ENCODE peak calls at places on chromosomes 11 and 22, in eight cellular contexts. G, V, L, N, W, Z, B and T are unnamed samples.

GRCh38 chr11:12150831-12151382 is 40.5 kb downstream of the MICAL2 start:
- DNase-seq in L (no peak), V (no peak), W (no peak), N (no peak), Z (peak), B (no peak), G (no peak), T (peak)

GRCh38 chr22:49104434-49104833 is 723.2 kb downstream of the BRD1 start:
- DNase-seq in B (no peak), W (no peak), L (no peak), Z (no peak), G (no peak), V (no peak), N (no peak), T (no peak)

GRCh38 chr22:25172153-25172552 is 27.5 kb upstream of the CRYBB3 start:
- DNase-seq in N (no peak), G (no peak), V (no peak), Z (peak), B (no peak), L (no peak), W (no peak), T (no peak)

GRCh38 chr11:57269580-57270021 is 32.6 kb upstream of the APLNR start:
- DNase-seq in W (no peak), Z (no peak), G (no peak), B (no peak), N (no peak), L (no peak), V (no peak), T (no peak)

GRCh38 chr22:43733138-43733537 is 79.0 kb downstream of the EFCAB6 start:
- DNase-seq in G (no peak), W (no peak), B (no peak), V (no peak), N (no peak), L (no peak), Z (peak), T (no peak)

GRCh38 chr11:124682443-124682842 is 8.7 kb downstream of the SPA17 start:
- DNase-seq in V (no peak), B (no peak), Z (no peak), L (no peak), G (no peak), W (no peak), N (no peak), T (no peak)

GRCh38 chr11:80860632-80861031 is 1419.8 kb upstream of the TENM4 start:
- DNase-seq in Z (peak), N (no peak), W (no peak), V (no peak), L (peak), B (no peak), G (no peak), T (no peak)

GRCh38 chr11:124920870-124921609 is 2.0 kb downstream of the HEPN1 start:
- DNase-seq in B (peak), Z (no peak), L (peak), G (no peak), N (peak), W (peak), V (peak), T (no peak)

GRCh38 chr11:33055361-33055760 is 16.0 kb downstream of the TCP11L1 start:
- DNase-seq in G (no peak), B (no peak), N (no peak), Z (no peak), L (no peak), W (no peak), V (no peak), T (no peak)

GRCh38 chr11:31487848-31488247 is 21.6 kb downstream of the IMMP1L start:
- DNase-seq in V (no peak), N (no peak), G (no peak), W (peak), Z (peak), L (peak), B (peak), T (no peak)

GRCh38 chr11:104104664-104105063 is 59.3 kb downstream of the PDGFD start:
- DNase-seq in G (no peak), W (no peak), V (no peak), L (no peak), N (no peak), Z (no peak), B (no peak), T (no peak)

GRCh38 chr11:73308963-73309960 is 1.2 kb downstream of the ARHGEF17 start:
- DNase-seq in W (peak), G (peak), Z (no peak), L (peak), V (peak), B (peak), N (peak), T (no peak)

GRCh38 chr11:115325523-115325922 is 178.7 kb downstream of the CADM1 start:
- DNase-seq in L (no peak), V (no peak), W (no peak), N (no peak), G (no peak), B (no peak), Z (no peak), T (no peak)

GRCh38 chr11:120511804-120512726 is 517 bp downstream of the GRIK4 start:
- DNase-seq in V (no peak), L (no peak), G (no peak), N (no peak), B (peak), W (no peak), Z (no peak), T (no peak)

GRCh38 chr11:78338138-78338537 is 79.5 kb downstream of the GAB2 start:
- DNase-seq in Z (no peak), B (no peak), W (no peak), V (no peak), N (no peak), G (peak), L (no peak), T (no peak)

GRCh38 chr11:129950319-129951034 is 52.2 kb downstream of the PRDM10 start:
- DNase-seq in Z (no peak), W (no peak), B (peak), L (no peak), N (no peak), G (peak), V (peak), T (no peak)

GRCh38 chr11:27328602-27329001 is 34.4 kb downstream of the CCDC34 start:
- DNase-seq in V (no peak), G (no peak), W (no peak), N (no peak), B (no peak), Z (no peak), L (no peak), T (no peak)

GRCh38 chr11:84089072-84090057 is 803.2 kb upstream of the CCDC90B start:
- DNase-seq in L (no peak), V (no peak), N (no peak), G (no peak), B (no peak), W (peak), Z (no peak), T (no peak)

GRCh38 chr11:76120513-76121081 is 85.7 kb downstream of the WNT11 start:
- DNase-seq in W (no peak), Z (no peak), G (no peak), B (peak), V (no peak), L (peak), N (no peak), T (no peak)

GRCh38 chr22:24536089-24536488 is 18.8 kb downstream of the GUCD1 start:
- DNase-seq in Z (no peak), G (no peak), V (no peak), W (no peak), N (no peak), L (no peak), B (no peak), T (no peak)

GRCh38 chr22:42644422-42645340 is 4.3 kb upstream of the ATP5MGL start:
- DNase-seq in V (peak), L (no peak), B (no peak), G (no peak), W (no peak), N (no peak), Z (no peak), T (no peak)

GRCh38 chr11:111310088-111310487 is 11.7 kb downstream of the POU2AF3 start:
- DNase-seq in G (no peak), N (no peak), B (no peak), V (no peak), Z (peak), L (no peak), W (no peak), T (no peak)

GRCh38 chr11:87339416-87339815 is 301.7 kb downstream of the TMEM135 start:
- DNase-seq in N (no peak), W (no peak), Z (no peak), G (no peak), B (no peak), L (no peak), V (no peak), T (no peak)

GRCh38 chr11:110356769-110357671 is 60.6 kb upstream of the RDX start:
- DNase-seq in L (peak), V (no peak), W (no peak), Z (peak), N (no peak), B (no peak), G (no peak), T (no peak)

GRCh38 chr11:45234306-45235006 is 51.7 kb downstream of the SYT13 start:
- DNase-seq in N (no peak), G (no peak), B (no peak), V (no peak), Z (no peak), L (no peak), W (no peak), T (no peak)

GRCh38 chr22:36330655-36331305 is 57.0 kb downstream of the MYH9 start:
- DNase-seq in G (peak), B (no peak), L (peak), N (no peak), Z (peak), W (no peak), V (peak), T (no peak)

GRCh38 chr22:36330127-36330526 is 57.6 kb downstream of the MYH9 start:
- DNase-seq in G (no peak), B (no peak), W (no peak), Z (no peak), L (no peak), V (no peak), N (no peak), T (no peak)

GRCh38 chr22:36332623-36333331 is 55.0 kb downstream of the MYH9 start:
- DNase-seq in W (peak), N (peak), G (peak), L (peak), Z (peak), B (no peak), V (peak), T (no peak)

GRCh38 chr22:36331912-36332622 is 55.7 kb downstream of the MYH9 start:
- DNase-seq in N (no peak), L (no peak), B (no peak), Z (peak), V (peak), W (no peak), G (peak), T (no peak)

DNA sequence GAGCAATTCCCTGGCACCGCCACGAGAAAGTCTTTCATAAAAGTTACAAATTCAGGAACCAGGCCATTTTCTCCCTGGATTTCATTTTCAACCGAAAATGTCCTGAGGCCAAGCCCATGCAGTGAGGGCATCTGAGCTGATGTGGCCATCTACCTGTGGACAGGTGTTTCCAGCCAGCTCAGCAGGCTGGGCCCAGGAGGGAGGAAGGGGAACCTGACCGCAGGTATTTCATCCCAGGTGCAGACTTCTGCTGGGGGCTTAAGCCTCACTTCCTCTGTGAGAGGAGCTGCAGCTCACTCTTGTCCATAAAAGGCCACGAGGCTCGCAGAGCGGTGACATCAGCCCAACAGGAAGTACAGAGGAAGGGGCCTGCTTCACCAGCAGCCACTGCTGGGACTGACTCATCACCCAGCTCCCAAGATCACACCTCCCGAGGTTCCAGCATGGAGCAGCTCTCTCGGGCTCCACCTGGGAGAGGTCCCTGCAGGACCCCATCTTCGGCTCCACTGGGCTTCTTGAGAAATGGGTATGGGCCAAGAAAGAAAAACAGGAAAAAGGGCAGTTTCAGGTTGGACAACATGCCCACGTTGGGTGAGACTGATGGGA is 56.4 kb downstream of the MYH9 start:
- DNase-seq in W (peak), V (peak), Z (peak), N (no peak), G (peak), B (no peak), L (peak), T (no peak)
- H3K4me3 ChIP-seq in W (no peak), V (no peak), Z (peak), N (no peak), G (peak), B (no peak), L (no peak), T (no peak)

DNA sequence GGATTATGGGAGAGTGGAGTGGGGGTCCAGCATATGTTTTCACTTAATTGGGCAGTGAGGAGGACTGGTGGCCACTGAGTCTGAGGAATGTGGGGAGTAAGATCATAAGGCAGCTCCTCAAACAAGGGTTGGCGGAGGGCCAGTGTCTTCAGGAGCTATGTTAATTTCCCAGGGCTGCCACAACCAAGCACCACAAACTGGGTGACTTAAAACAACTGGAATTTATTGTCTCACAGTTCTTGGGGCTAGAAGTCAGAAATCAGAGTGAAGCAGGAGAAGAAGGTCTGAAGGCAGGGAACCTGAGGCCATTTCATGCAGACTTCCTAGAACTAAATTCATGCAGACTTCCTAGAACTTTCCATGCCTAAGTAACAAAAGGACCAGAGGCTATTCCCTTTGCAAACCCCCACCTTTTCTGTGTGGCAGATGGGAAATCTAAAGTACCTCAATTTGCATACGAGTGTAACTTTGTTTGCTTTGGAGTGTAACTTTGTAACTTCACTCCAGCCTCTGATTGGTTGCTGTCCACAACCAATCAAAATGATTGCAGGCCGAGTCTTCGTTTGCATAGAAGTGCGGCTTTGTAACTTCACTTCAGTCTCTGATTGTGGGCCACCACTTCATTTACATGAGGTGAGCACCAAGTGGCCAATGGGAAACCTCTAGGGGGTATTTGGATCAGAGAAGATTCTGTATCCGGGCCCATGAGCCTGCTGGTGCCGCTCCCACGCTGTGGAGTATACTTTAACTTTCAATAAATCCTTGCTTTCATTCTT is 50.5 kb upstream of the ZBED5 start:
- DNase-seq in B (no peak), W (no peak), L (peak), N (peak), G (no peak), V (peak), Z (peak), T (no peak)
- H3K27ac ChIP-seq in B (no peak), W (no peak), L (peak), N (no peak), G (no peak), V (peak), Z (peak), T (no peak)

DNA sequence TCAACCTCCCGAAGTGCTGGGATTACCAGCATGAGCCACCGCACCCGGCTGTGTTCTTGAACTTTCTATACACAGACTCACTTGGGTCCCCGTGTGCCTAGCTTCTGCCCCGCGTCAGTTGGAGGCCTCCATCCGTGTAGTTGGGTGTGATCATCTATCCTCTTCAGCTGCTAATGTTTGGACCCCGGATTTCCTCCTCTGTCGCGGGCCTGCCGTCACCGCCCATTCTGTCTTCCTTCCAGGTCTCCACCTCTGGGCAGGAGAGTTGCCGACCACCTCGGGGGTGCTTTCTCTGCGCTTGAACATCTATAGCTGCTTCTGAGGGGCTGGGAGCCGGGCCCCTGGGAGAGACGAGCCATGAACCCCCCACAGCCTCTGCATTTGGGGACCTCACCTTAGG is 5.5 kb downstream of the CDC42EP1 start:
- DNase-seq in W (no peak), G (no peak), Z (no peak), B (no peak), N (no peak), V (no peak), L (no peak), T (no peak)
- H3K4me3 ChIP-seq in W (no peak), G (no peak), Z (no peak), B (no peak), N (no peak), V (no peak), L (no peak), T (peak)

GRCh38 chr11:74820763-74821162 is 72.1 kb downstream of the RNF169 start:
- DNase-seq in L (peak), N (no peak), G (no peak), Z (peak), B (no peak), W (no peak), V (no peak), T (no peak)

GRCh38 chr11:74824285-74824982 is 75.8 kb downstream of the RNF169 start:
- DNase-seq in L (no peak), V (no peak), G (no peak), W (no peak), B (no peak), Z (no peak), N (no peak), T (no peak)

GRCh38 chr11:74819400-74819799 is 70.8 kb downstream of the RNF169 start:
- DNase-seq in B (no peak), W (no peak), V (no peak), Z (no peak), G (no peak), L (peak), N (no peak), T (no peak)

GRCh38 chr11:74818283-74818946 is 69.8 kb downstream of the RNF169 start:
- DNase-seq in W (no peak), V (no peak), Z (no peak), G (no peak), N (no peak), L (no peak), B (no peak), T (no peak)

DNA sequence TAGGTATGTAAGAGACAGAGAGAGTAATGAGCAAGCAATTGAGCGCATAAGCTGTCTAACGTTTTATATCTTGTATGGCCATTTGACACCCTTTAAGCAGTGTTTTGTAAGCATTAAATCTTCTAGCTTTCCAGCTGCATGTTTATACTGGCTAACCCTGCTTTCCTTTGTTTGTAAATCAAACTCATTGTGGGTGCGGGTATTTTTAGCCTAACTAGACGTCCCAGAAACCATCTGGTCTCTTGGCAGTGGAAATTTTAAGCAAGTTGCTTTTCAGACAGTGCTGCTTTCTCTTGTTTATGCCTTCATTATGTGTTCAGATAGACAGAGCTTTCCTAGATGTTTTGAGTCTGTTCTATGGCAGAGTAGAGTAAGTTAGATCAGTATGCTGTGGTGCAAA is 73.5 kb downstream of the RNF169 start:
- DNase-seq in L (peak), G (no peak), V (peak), B (no peak), N (no peak), Z (no peak), W (no peak), T (no peak)
- H3K27ac ChIP-seq in L (peak), G (no peak), V (peak), B (no peak), N (no peak), Z (no peak), W (peak), T (peak)

GRCh38 chr11:75013051-75013450 is 24.3 kb downstream of the NEU3 start:
- DNase-seq in L (peak), G (no peak), W (no peak), N (no peak), Z (peak), B (no peak), V (no peak), T (no peak)
- H3K4me3 ChIP-seq in L (no peak), G (no peak), W (no peak), N (no peak), Z (no peak), B (no peak), V (no peak), T (no peak)

GRCh38 chr22:50674127-50674493 is 1.5 kb downstream of the SHANK3 start:
- DNase-seq in N (no peak), Z (no peak), B (peak), G (no peak), W (peak), V (no peak), L (no peak), T (no peak)
- H3K27ac ChIP-seq in N (no peak), Z (no peak), B (no peak), G (no peak), W (no peak), V (peak), L (no peak), T (no peak)

GRCh38 chr11:128516467-128516778 is 70.9 kb downstream of the ETS1 start:
- DNase-seq in N (no peak), W (no peak), Z (no peak), L (no peak), B (no peak), G (no peak), V (no peak), T (no peak)
- H3K4me3 ChIP-seq in N (no peak), W (no peak), Z (peak), L (no peak), B (no peak), G (no peak), V (no peak), T (no peak)